ENCODE peak calls at places on chromosomes 11 and 22, in seven cellular contexts. R is thoracic aorta, H is GM23248, P is naive B cell, Y is prostate gland, O is fibroblast of villous mesenchyme, B is HEK293T. I is an unnamed sample.

GRCh38 chr11:72584293-72584921 is 89.8 kb downstream of the PDE2A start:
- DNase-seq in R (no peak), H (peak), P (peak), Y (no peak), O (peak), B (no peak), I (peak)

GRCh38 chr11:111691731-111692130 is 74.5 kb downstream of the PPP2R1B start:
- DNase-seq in R (no peak), H (no peak), P (no peak), Y (no peak), O (no peak), B (no peak), I (no peak)

GRCh38 chr22:48535868-48536690 is 1291.6 kb downstream of the BRD1 start:
- DNase-seq in R (no peak), H (peak), P (no peak), Y (no peak), O (no peak), B (no peak), I (peak)

GRCh38 chr22:37241351-37242142 is 2.5 kb downstream of the RAC2 start:
- DNase-seq in R (no peak), H (no peak), P (no peak), Y (no peak), O (no peak), B (no peak), I (no peak)

GRCh38 chr22:33006220-33006954 is 51.8 kb downstream of the SYN3 start:
- DNase-seq in R (no peak), H (no peak), P (no peak), Y (no peak), O (no peak), B (no peak), I (no peak)

GRCh38 chr11:96002754-96003290 is 78.9 kb upstream of the MTMR2 start:
- DNase-seq in R (no peak), H (no peak), P (no peak), Y (no peak), O (no peak), B (no peak), I (no peak)

GRCh38 chr11:114322934-114323333 is 26.7 kb downstream of the NNMT start:
- DNase-seq in R (no peak), H (peak), P (no peak), Y (no peak), O (no peak), B (no peak), I (no peak)

GRCh38 chr22:25942989-25943411 is 201.0 kb downstream of the MYO18B start:
- DNase-seq in R (no peak), H (peak), P (no peak), Y (no peak), O (no peak), B (no peak), I (no peak)

GRCh38 chr11:63017306-63017974 is 1.8 kb upstream of the SLC22A8 start:
- DNase-seq in R (no peak), H (no peak), P (no peak), Y (no peak), O (no peak), B (peak), I (no peak)

GRCh38 chr11:23679041-23679440 is 817.8 kb upstream of the LUZP2 start:
- DNase-seq in R (no peak), H (no peak), P (no peak), Y (no peak), O (no peak), B (no peak), I (no peak)

GRCh38 chr22:41695211-41695610 is 4.1 kb upstream of the MEI1 start:
- DNase-seq in R (no peak), H (peak), P (no peak), Y (no peak), O (no peak), B (no peak), I (no peak)

GRCh38 chr22:36048911-36049677 is 20.5 kb upstream of the RBFOX2 start:
- DNase-seq in R (no peak), H (peak), P (no peak), Y (no peak), O (no peak), B (no peak), I (no peak)

GRCh38 chr22:36180038-36180880 is 19.7 kb upstream of the APOL3 start:
- DNase-seq in R (peak), H (peak), P (peak), Y (peak), O (peak), B (peak), I (peak)

GRCh38 chr11:119417726-119418540 is 5.0 kb downstream of the THY1 start:
- DNase-seq in R (peak), H (peak), P (no peak), Y (no peak), O (peak), B (no peak), I (peak)